ENCODE peak calls at places on chromosomes 3 and 15, in eight cellular contexts. One of them, this sample, is unnamed.

GRCh38 chr3:15359677-15360397 is 27.5 kb upstream of the SH3BP5 start:
- DNase-seq in heart left ventricle: no peak
- DNase-seq in tibial artery: no peak
- DNase-seq in cardiac muscle cell: no peak
- DNase-seq in CD4-positive, CD25-positive, alpha-beta regulatory T cell: no peak
- DNase-seq in PC-9: no peak
- DNase-seq in fibroblast of lung: no peak
- DNase-seq in right cardiac atrium: no peak
- DNase-seq in this sample: no peak

GRCh38 chr3:159761377-159761776 is 227.3 kb upstream of the IL12A start:
- DNase-seq in tibial artery: peak; percentile 42
- DNase-seq in right cardiac atrium: peak; percentile 69
- DNase-seq in heart left ventricle: peak; percentile 59
- DNase-seq in CD4-positive, CD25-positive, alpha-beta regulatory T cell: no peak
- DNase-seq in fibroblast of lung: peak; percentile 48
- DNase-seq in PC-9: peak; percentile 40
- DNase-seq in cardiac muscle cell: peak; percentile 49
- DNase-seq in this sample: no peak

GRCh38 chr3:74469151-74469550 is 145.3 kb downstream of the CNTN3 start:
- DNase-seq in heart left ventricle: no peak
- DNase-seq in PC-9: no peak
- DNase-seq in fibroblast of lung: no peak
- DNase-seq in right cardiac atrium: no peak
- DNase-seq in CD4-positive, CD25-positive, alpha-beta regulatory T cell: no peak
- DNase-seq in tibial artery: no peak
- DNase-seq in cardiac muscle cell: no peak
- DNase-seq in this sample: no peak

GRCh38 chr3:181915556-181915955 is 203.8 kb downstream of the SOX2 start:
- DNase-seq in tibial artery: no peak
- DNase-seq in PC-9: no peak
- DNase-seq in CD4-positive, CD25-positive, alpha-beta regulatory T cell: no peak
- DNase-seq in heart left ventricle: no peak
- DNase-seq in cardiac muscle cell: no peak
- DNase-seq in right cardiac atrium: no peak
- DNase-seq in fibroblast of lung: no peak
- DNase-seq in this sample: no peak

GRCh38 chr15:98683821-98684220 is 35.5 kb downstream of the IGF1R start:
- DNase-seq in fibroblast of lung: no peak
- DNase-seq in heart left ventricle: no peak
- DNase-seq in tibial artery: no peak
- DNase-seq in cardiac muscle cell: no peak
- DNase-seq in right cardiac atrium: no peak
- DNase-seq in PC-9: no peak
- DNase-seq in CD4-positive, CD25-positive, alpha-beta regulatory T cell: no peak
- DNase-seq in this sample: no peak

GRCh38 chr3:129404610-129405009 is 23.8 kb downstream of the EFCAB12 start:
- DNase-seq in CD4-positive, CD25-positive, alpha-beta regulatory T cell: no peak
- DNase-seq in tibial artery: no peak
- DNase-seq in right cardiac atrium: no peak
- DNase-seq in heart left ventricle: no peak
- DNase-seq in PC-9: no peak
- DNase-seq in fibroblast of lung: no peak
- DNase-seq in cardiac muscle cell: no peak
- DNase-seq in this sample: no peak

GRCh38 chr3:123006587-123006986 is 21.0 kb downstream of the SEMA5B start:
- DNase-seq in cardiac muscle cell: no peak
- DNase-seq in CD4-positive, CD25-positive, alpha-beta regulatory T cell: no peak
- DNase-seq in fibroblast of lung: no peak
- DNase-seq in tibial artery: no peak
- DNase-seq in right cardiac atrium: no peak
- DNase-seq in PC-9: no peak
- DNase-seq in heart left ventricle: no peak
- DNase-seq in this sample: no peak

GRCh38 chr3:123696796-123697195 is 111.9 kb upstream of the HACD2 start:
- DNase-seq in PC-9: no peak
- DNase-seq in right cardiac atrium: no peak
- DNase-seq in cardiac muscle cell: peak; percentile 18
- DNase-seq in heart left ventricle: no peak
- DNase-seq in fibroblast of lung: no peak
- DNase-seq in tibial artery: no peak
- DNase-seq in CD4-positive, CD25-positive, alpha-beta regulatory T cell: no peak
- DNase-seq in this sample: no peak

GRCh38 chr3:119492128-119492527 is 6.2 kb upstream of the TIMMDC1 start:
- DNase-seq in heart left ventricle: no peak
- DNase-seq in cardiac muscle cell: no peak
- DNase-seq in PC-9: no peak
- DNase-seq in fibroblast of lung: no peak
- DNase-seq in tibial artery: no peak
- DNase-seq in right cardiac atrium: no peak
- DNase-seq in CD4-positive, CD25-positive, alpha-beta regulatory T cell: no peak
- DNase-seq in this sample: no peak

GRCh38 chr3:150238995-150239612 is 169.0 kb upstream of the TSC22D2 start:
- DNase-seq in CD4-positive, CD25-positive, alpha-beta regulatory T cell: no peak
- DNase-seq in cardiac muscle cell: no peak
- DNase-seq in heart left ventricle: no peak
- DNase-seq in right cardiac atrium: no peak
- DNase-seq in PC-9: peak; percentile 36
- DNase-seq in fibroblast of lung: no peak
- DNase-seq in tibial artery: no peak
- DNase-seq in this sample: no peak

GRCh38 chr3:150296966-150297365 is 111.1 kb upstream of the TSC22D2 start:
- DNase-seq in CD4-positive, CD25-positive, alpha-beta regulatory T cell: no peak
- DNase-seq in PC-9: no peak
- DNase-seq in fibroblast of lung: no peak
- DNase-seq in cardiac muscle cell: no peak
- DNase-seq in heart left ventricle: no peak
- DNase-seq in tibial artery: no peak
- DNase-seq in right cardiac atrium: no peak
- DNase-seq in this sample: no peak

GRCh38 chr15:70353606-70354259 is 256.0 kb upstream of the TLE3 start:
- DNase-seq in PC-9: no peak
- DNase-seq in right cardiac atrium: no peak
- DNase-seq in fibroblast of lung: no peak
- DNase-seq in CD4-positive, CD25-positive, alpha-beta regulatory T cell: no peak
- DNase-seq in tibial artery: no peak
- DNase-seq in heart left ventricle: no peak
- DNase-seq in cardiac muscle cell: no peak
- DNase-seq in this sample: no peak

GRCh38 chr15:63473999-63474809 is 30.2 kb upstream of the USP3 start:
- DNase-seq in fibroblast of lung: peak; percentile 81
- DNase-seq in heart left ventricle: no peak
- DNase-seq in CD4-positive, CD25-positive, alpha-beta regulatory T cell: peak; percentile 28
- DNase-seq in tibial artery: no peak
- DNase-seq in PC-9: no peak
- DNase-seq in cardiac muscle cell: peak; percentile 67
- DNase-seq in right cardiac atrium: no peak
- DNase-seq in this sample: no peak

GRCh38 chr3:192168202-192168601 is 559.1 kb downstream of the FGF12 start:
- DNase-seq in right cardiac atrium: no peak
- DNase-seq in CD4-positive, CD25-positive, alpha-beta regulatory T cell: no peak
- DNase-seq in tibial artery: no peak
- DNase-seq in PC-9: no peak
- DNase-seq in cardiac muscle cell: no peak
- DNase-seq in fibroblast of lung: no peak
- DNase-seq in heart left ventricle: no peak
- DNase-seq in this sample: no peak

GRCh38 chr3:195543642-195544536 is 764 bp upstream of the PPP1R2 start:
- DNase-seq in tibial artery: no peak
- DNase-seq in CD4-positive, CD25-positive, alpha-beta regulatory T cell: no peak
- DNase-seq in right cardiac atrium: peak; percentile 73
- DNase-seq in heart left ventricle: peak; percentile 32
- DNase-seq in PC-9: no peak
- DNase-seq in fibroblast of lung: no peak
- DNase-seq in cardiac muscle cell: peak; percentile 54
- DNase-seq in this sample: no peak

GRCh38 chr3:4866841-4867240 is 112.4 kb upstream of the BHLHE40 start:
- DNase-seq in heart left ventricle: no peak
- DNase-seq in tibial artery: no peak
- DNase-seq in cardiac muscle cell: peak; percentile 25
- DNase-seq in CD4-positive, CD25-positive, alpha-beta regulatory T cell: no peak
- DNase-seq in fibroblast of lung: peak; percentile 82
- DNase-seq in PC-9: no peak
- DNase-seq in right cardiac atrium: no peak
- DNase-seq in this sample: no peak

GRCh38 chr15:41804361-41804760 is 23.5 kb upstream of the JMJD7 start:
- DNase-seq in cardiac muscle cell: no peak
- DNase-seq in PC-9: no peak
- DNase-seq in CD4-positive, CD25-positive, alpha-beta regulatory T cell: no peak
- DNase-seq in tibial artery: no peak
- DNase-seq in fibroblast of lung: no peak
- DNase-seq in heart left ventricle: no peak
- DNase-seq in right cardiac atrium: no peak
- DNase-seq in this sample: no peak

GRCh38 chr15:29139540-29140459 is 129.8 kb downstream of the NSMCE3 start:
- DNase-seq in CD4-positive, CD25-positive, alpha-beta regulatory T cell: peak; percentile 28
- DNase-seq in cardiac muscle cell: peak; percentile 56
- DNase-seq in heart left ventricle: no peak
- DNase-seq in PC-9: peak; percentile 7
- DNase-seq in tibial artery: peak; percentile 17
- DNase-seq in fibroblast of lung: peak; percentile 23
- DNase-seq in right cardiac atrium: peak; percentile 77
- DNase-seq in this sample: no peak

GRCh38 chr15:77027697-77028450 is 32.9 kb downstream of the PSTPIP1 start:
- DNase-seq in heart left ventricle: no peak
- DNase-seq in PC-9: no peak
- DNase-seq in CD4-positive, CD25-positive, alpha-beta regulatory T cell: no peak
- DNase-seq in tibial artery: peak; percentile 16
- DNase-seq in fibroblast of lung: no peak
- DNase-seq in cardiac muscle cell: peak; percentile 37
- DNase-seq in right cardiac atrium: peak; percentile 73
- DNase-seq in this sample: no peak

GRCh38 chr3:18389108-18389733 is 35.9 kb downstream of the SATB1 start:
- DNase-seq in cardiac muscle cell: peak; percentile 23
- DNase-seq in CD4-positive, CD25-positive, alpha-beta regulatory T cell: peak; percentile 50
- DNase-seq in tibial artery: no peak
- DNase-seq in heart left ventricle: no peak
- DNase-seq in right cardiac atrium: no peak
- DNase-seq in fibroblast of lung: peak; percentile 26
- DNase-seq in PC-9: peak; percentile 7
- DNase-seq in this sample: no peak

GRCh38 chr3:9168230-9168629 is 81.2 kb downstream of the SRGAP3 start:
- DNase-seq in right cardiac atrium: no peak
- DNase-seq in tibial artery: no peak
- DNase-seq in fibroblast of lung: no peak
- DNase-seq in CD4-positive, CD25-positive, alpha-beta regulatory T cell: peak; percentile 51
- DNase-seq in PC-9: no peak
- DNase-seq in heart left ventricle: no peak
- DNase-seq in cardiac muscle cell: no peak
- DNase-seq in this sample: no peak

GRCh38 chr3:195097331-195098255 is 173.4 kb downstream of the XXYLT1 start:
- DNase-seq in fibroblast of lung: peak; percentile 55
- DNase-seq in tibial artery: no peak
- DNase-seq in CD4-positive, CD25-positive, alpha-beta regulatory T cell: no peak
- DNase-seq in PC-9: no peak
- DNase-seq in heart left ventricle: no peak
- DNase-seq in cardiac muscle cell: no peak
- DNase-seq in right cardiac atrium: no peak
- DNase-seq in this sample: no peak

GRCh38 chr3:45546223-45546622 is 48.3 kb upstream of the LIMD1 start:
- DNase-seq in PC-9: no peak
- DNase-seq in tibial artery: no peak
- DNase-seq in cardiac muscle cell: no peak
- DNase-seq in CD4-positive, CD25-positive, alpha-beta regulatory T cell: no peak
- DNase-seq in heart left ventricle: no peak
- DNase-seq in right cardiac atrium: no peak
- DNase-seq in fibroblast of lung: no peak
- DNase-seq in this sample: no peak
- H3K27ac ChIP-seq in PC-9: no peak overlapping the region
- H3K27ac ChIP-seq in tibial artery: no peak overlapping the region
- H3K27ac ChIP-seq in cardiac muscle cell: no peak overlapping the region
- H3K27ac ChIP-seq in CD4-positive, CD25-positive, alpha-beta regulatory T cell: no peak overlapping the region
- H3K27ac ChIP-seq in heart left ventricle: peak overlapping the region; percentile 24
- H3K27ac ChIP-seq in right cardiac atrium: no peak overlapping the region
- H3K27ac ChIP-seq in fibroblast of lung: no peak overlapping the region
- H3K27ac ChIP-seq in this sample: no peak overlapping the region

DNA sequence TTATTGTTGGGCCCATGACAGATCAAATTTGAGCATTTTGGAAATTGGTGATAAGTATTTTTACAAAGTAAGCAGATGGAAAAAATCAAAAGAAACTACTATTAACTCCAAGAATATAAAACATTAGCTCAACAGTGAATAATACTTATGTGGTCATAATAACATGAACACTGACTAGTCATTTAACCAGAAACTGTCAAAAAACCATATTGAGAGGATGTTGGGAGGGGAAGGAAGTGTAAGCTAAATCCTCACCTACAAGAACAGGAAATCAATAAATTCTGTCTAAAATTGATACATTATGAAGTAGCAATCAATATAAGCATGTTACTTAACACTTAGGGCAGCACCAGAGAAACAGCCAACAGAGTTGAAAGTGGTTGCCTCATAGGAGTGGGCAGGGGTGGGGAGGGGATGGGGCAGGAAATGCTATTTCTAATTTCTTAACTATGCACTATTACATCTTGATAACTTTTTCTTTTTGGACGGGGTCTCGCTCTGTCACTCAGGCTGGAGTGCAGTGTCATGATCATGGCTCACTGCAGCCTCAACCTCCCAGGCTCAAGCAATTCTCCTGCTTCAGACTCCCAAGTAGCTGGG is 41.7 kb downstream of the CCR3 start:
- DNase-seq in cardiac muscle cell: no peak
- DNase-seq in CD4-positive, CD25-positive, alpha-beta regulatory T cell: no peak
- DNase-seq in PC-9: no peak
- DNase-seq in tibial artery: no peak
- DNase-seq in fibroblast of lung: no peak
- DNase-seq in right cardiac atrium: no peak
- DNase-seq in heart left ventricle: no peak
- DNase-seq in this sample: no peak
- H3K4me1 ChIP-seq in cardiac muscle cell: no peaks in the 10 kb centered on the region
- H3K4me1 ChIP-seq in CD4-positive, CD25-positive, alpha-beta regulatory T cell: peaks cover 70% of the 10 kb centered on the region
- H3K4me1 ChIP-seq in PC-9: peaks cover 11% of the 10 kb centered on the region
- H3K4me1 ChIP-seq in tibial artery: no peaks in the 10 kb centered on the region
- H3K4me1 ChIP-seq in fibroblast of lung: no peaks in the 10 kb centered on the region
- H3K4me1 ChIP-seq in right cardiac atrium: no peaks in the 10 kb centered on the region
- H3K4me1 ChIP-seq in heart left ventricle: no peaks in the 10 kb centered on the region
- H3K4me1 ChIP-seq in this sample: no peaks in the 10 kb centered on the region

DNA sequence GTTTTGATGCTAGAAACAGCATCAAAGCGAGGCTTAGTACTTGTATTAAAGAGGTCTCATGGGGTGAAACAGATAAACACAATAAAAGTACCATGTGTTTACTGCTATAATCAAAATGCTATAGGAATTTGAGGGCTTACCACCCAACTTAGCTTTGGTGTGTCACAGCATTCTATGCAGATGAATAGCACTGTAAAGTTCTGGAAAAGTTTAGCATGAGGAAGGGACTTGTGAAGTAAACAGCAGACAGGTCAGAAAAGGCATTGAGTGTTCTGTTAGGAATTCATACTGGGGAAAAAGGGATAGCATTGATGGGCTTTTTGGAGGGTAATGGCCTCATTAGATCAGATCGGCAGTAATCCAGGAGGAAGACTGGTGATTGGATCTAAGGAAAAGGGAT is 505.3 kb downstream of the NLGN1 start:
- DNase-seq in PC-9: no peak
- DNase-seq in fibroblast of lung: no peak
- DNase-seq in tibial artery: no peak
- DNase-seq in heart left ventricle: no peak
- DNase-seq in right cardiac atrium: no peak
- DNase-seq in CD4-positive, CD25-positive, alpha-beta regulatory T cell: no peak
- DNase-seq in cardiac muscle cell: no peak
- DNase-seq in this sample: no peak
- H3K4me3 ChIP-seq in PC-9: no peak overlapping the region
- H3K4me3 ChIP-seq in fibroblast of lung: no peak overlapping the region
- H3K4me3 ChIP-seq in tibial artery: no peak overlapping the region
- H3K4me3 ChIP-seq in heart left ventricle: no peak overlapping the region
- H3K4me3 ChIP-seq in right cardiac atrium: no peak overlapping the region
- H3K4me3 ChIP-seq in CD4-positive, CD25-positive, alpha-beta regulatory T cell: no peak overlapping the region
- H3K4me3 ChIP-seq in cardiac muscle cell: no peak overlapping the region
- H3K4me3 ChIP-seq in this sample: no peak overlapping the region

GRCh38 chr3:58027704-58028317 is 19.6 kb downstream of the FLNB start:
- DNase-seq in fibroblast of lung: no peak
- DNase-seq in CD4-positive, CD25-positive, alpha-beta regulatory T cell: no peak
- DNase-seq in tibial artery: no peak
- DNase-seq in heart left ventricle: no peak
- DNase-seq in right cardiac atrium: no peak
- DNase-seq in cardiac muscle cell: no peak
- DNase-seq in PC-9: no peak
- DNase-seq in this sample: no peak
- H3K27ac ChIP-seq in fibroblast of lung: no peak overlapping the region
- H3K27ac ChIP-seq in CD4-positive, CD25-positive, alpha-beta regulatory T cell: no peak overlapping the region
- H3K27ac ChIP-seq in tibial artery: peak overlapping the region; percentile 71
- H3K27ac ChIP-seq in heart left ventricle: no peak overlapping the region
- H3K27ac ChIP-seq in right cardiac atrium: no peak overlapping the region
- H3K27ac ChIP-seq in cardiac muscle cell: no peak overlapping the region
- H3K27ac ChIP-seq in PC-9: no peak overlapping the region
- H3K27ac ChIP-seq in this sample: peak overlapping the region; percentile 69